ENCODE peak calls at places on chromosomes 16 and 17, in five cellular contexts. X is HepG2, E is NT2/D1, B is H1, W is GM12878. F is an unnamed sample.

GRCh38 chr16:57289391-57290257 is 5.2 kb upstream of the PLLP start:
- DNase-seq in X (no peak), E (no peak), B (no peak), W (no peak), F (no peak)

GRCh38 chr17:20989481-20989880 is 53.3 kb downstream of the USP22 start:
- DNase-seq in X (no peak), E (no peak), B (no peak), W (no peak), F (no peak)

GRCh38 chr17:9389116-9389515 is 186.5 kb downstream of the STX8 start:
- DNase-seq in X (peak), E (no peak), B (no peak), W (peak), F (no peak)

GRCh38 chr16:67910162-67910561 is 17.1 kb downstream of the PSKH1 start:
- DNase-seq in X (no peak), E (no peak), B (no peak), W (no peak), F (no peak)

GRCh38 chr17:77449908-77450741 is 309.4 kb downstream of the SEC14L1 start:
- DNase-seq in X (peak), E (no peak), B (peak), W (no peak), F (no peak)

GRCh38 chr17:15651583-15652110 is 32.1 kb upstream of the FBXW10B start:
- DNase-seq in X (peak), E (peak), B (no peak), W (peak), F (peak)

GRCh38 chr16:49484454-49484853 is 110.8 kb downstream of the C16orf78 start:
- DNase-seq in X (no peak), E (no peak), B (peak), W (no peak), F (peak)

GRCh38 chr16:9966569-9967157 is 215.6 kb downstream of the GRIN2A start:
- DNase-seq in X (peak), E (no peak), B (no peak), W (peak), F (no peak)

GRCh38 chr16:17362191-17362590 is 108.6 kb downstream of the XYLT1 start:
- DNase-seq in X (no peak), E (no peak), B (no peak), W (no peak), F (no peak)

GRCh38 chr16:20897897-20898296 is 2.3 kb downstream of the DCUN1D3 start:
- DNase-seq in X (no peak), E (no peak), B (no peak), W (no peak), F (no peak)

GRCh38 chr17:59746849-59747445 is 39.5 kb downstream of the VMP1 start:
- DNase-seq in X (peak), E (no peak), B (no peak), W (no peak), F (peak)

DNA sequence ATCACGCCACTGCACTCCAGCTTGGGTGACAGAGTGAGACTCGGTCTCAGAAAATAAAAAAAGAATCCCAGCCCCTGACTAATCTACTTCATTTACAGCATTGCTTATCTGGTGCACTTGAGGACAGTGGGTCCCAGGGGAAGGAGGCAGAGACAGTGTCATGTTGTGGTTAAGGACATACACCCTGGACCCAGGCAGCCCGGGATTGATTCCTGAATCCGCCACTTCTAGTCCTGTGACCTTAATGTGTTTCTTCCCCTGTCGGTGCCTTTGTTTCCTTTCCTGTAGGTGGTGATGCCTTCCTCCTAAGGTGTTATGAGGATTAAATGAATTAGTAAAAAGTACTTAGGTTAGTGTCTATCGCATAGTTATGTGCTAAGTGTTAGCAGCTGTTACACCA is 74.6 kb downstream of the RAB11FIP4 start:
- DNase-seq in X (no peak), E (no peak), B (no peak), W (no peak), F (no peak)
- TF ChIP-seq SUZ12 in X (no peak), E (no peak), B (no peak), W (no peak), F (no peak)

GRCh38 chr17:51588063-51588462 is 327.7 kb downstream of the UTP18 start:
- DNase-seq in X (no peak), E (no peak), B (no peak), W (no peak), F (no peak)

GRCh38 chr17:51580869-51581268 is 320.5 kb downstream of the UTP18 start:
- DNase-seq in X (no peak), E (no peak), B (no peak), W (no peak), F (no peak)

GRCh38 chr17:51590071-51590470 is 329.7 kb downstream of the UTP18 start:
- DNase-seq in X (no peak), E (no peak), B (no peak), W (no peak), F (no peak)

GRCh38 chr17:51585514-51586104 is 325.3 kb downstream of the UTP18 start:
- DNase-seq in X (peak), E (no peak), B (peak), W (no peak), F (peak)
- TF ChIP-seq SUZ12 in X (no peak), E (no peak), B (no peak), W (no peak), F (no peak)

DNA sequence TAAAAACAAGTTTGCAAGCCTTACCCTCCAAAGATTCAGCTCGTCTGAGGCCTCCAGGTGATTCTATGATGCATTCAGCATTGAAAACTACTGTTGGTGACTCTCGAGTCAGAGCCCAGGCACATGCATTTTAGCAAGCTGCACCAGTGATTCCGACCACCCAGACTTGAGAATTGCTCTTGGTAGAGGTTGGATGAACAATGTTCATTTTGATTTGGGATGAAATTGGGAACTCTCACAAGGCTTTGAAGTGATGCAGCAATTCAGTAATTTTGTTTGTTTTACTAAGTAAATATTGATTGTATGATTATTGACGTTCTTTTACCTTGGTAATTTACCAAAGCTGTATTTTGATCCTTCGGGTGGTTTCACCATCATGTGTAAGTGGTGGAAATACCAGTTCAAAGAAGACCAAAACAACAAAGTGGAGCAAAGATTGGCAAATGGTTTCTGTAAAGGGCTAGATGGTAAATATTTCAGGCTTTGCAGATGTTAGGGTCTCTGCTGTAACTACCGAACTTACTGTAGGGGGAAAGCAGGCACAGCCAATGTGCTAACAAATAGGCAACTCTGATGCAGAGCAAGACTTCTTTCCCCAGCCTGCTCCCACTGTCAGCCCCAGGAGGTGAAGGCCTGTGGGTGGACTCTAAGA is 11.8 kb downstream of the ALDH3A2 start:
- DNase-seq in X (peak), E (no peak), B (no peak), W (no peak), F (no peak)
- TF ChIP-seq SUZ12 in X (no peak), E (no peak), B (no peak), W (no peak), F (no peak)

DNA sequence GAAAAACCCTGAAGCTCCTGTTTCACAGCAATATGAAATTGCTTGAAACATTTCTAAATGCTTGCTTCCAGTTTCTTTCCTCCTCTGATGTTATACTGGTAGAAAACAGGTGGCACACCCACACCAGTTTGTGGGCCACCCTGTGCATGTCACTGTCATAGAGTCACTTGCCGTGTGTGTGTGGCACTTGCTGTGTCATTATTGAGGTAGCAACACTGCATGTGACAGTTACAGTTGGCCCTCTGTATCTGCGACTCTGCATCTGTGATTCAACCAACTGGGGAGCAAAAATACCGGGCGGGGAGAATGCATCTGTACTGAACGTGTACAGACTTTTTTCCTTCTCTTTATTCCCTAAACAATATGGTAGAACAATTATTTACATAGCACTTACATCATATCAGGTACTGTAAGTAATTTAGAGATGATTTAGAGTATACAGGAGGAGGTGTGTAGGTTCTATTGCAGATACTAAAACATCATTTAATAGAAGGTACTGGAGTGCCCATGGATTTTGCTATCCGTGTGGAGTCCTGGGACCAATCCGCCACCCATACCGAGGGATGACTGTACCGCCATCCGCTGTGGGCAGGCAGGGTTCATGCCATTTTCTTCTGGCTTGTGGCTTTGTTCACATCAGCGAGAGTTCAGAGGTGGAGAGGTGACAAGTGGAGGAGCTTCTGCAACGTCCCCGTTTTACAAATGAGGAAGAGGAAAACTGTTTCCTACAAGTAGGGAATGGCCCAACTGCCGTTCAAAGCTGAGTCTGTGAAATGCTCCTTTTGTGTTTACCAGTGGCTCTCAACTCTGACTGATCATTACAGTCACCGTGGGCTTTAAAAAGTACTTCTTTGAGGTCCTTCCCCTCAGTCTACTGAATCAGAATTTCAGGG is 373.7 kb downstream of the SNX29 start:
- DNase-seq in X (no peak), E (no peak), B (no peak), W (no peak), F (no peak)
- TF ChIP-seq SUZ12 in X (no peak), E (no peak), B (no peak), W (no peak), F (no peak)

DNA sequence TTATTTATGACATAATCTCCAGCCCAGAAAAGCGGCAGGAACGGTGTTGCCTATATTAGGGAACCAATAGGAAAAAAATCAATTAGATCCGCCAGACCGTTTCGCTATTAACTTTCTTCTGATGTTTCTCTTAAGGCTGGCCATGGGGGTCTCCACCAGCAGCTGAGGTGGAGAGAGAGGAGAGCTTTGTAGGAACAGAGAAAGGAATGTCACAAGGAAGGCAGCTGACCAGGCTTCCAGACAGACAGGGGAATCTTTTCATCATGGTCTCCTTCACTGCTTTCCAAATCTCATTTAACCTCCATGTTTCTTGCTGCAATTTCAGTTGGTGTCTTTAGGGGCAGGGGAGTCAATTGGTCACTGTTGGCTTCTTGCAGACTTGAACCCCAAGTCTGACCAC is 8.9 kb upstream of the SEZ6 start:
- DNase-seq in X (no peak), E (no peak), B (no peak), W (no peak), F (no peak)
- TF ChIP-seq SUZ12 in X (no peak), E (no peak), B (no peak), W (no peak), F (no peak)

GRCh38 chr17:1074886-1075665 is 78.1 kb downstream of the TIMM22 start:
- DNase-seq in X (no peak), E (no peak), B (no peak), W (no peak), F (no peak)
- TF ChIP-seq SUZ12 in X (no peak), E (no peak), B (no peak), W (no peak), F (no peak)

GRCh38 chr17:38416840-38417209 is 11.4 kb upstream of the ARHGAP23 start:
- DNase-seq in X (no peak), E (no peak), B (no peak), W (no peak), F (no peak)

GRCh38 chr17:38418069-38418692 is 10.1 kb upstream of the ARHGAP23 start:
- DNase-seq in X (no peak), E (no peak), B (no peak), W (no peak), F (no peak)

GRCh38 chr17:38418693-38419507 is 9.4 kb upstream of the ARHGAP23 start:
- DNase-seq in X (no peak), E (no peak), B (peak), W (no peak), F (peak)

GRCh38 chr17:38417210-38417951 is 10.9 kb upstream of the ARHGAP23 start:
- DNase-seq in X (no peak), E (no peak), B (no peak), W (no peak), F (no peak)

GRCh38 chr17:38415250-38416194 is 12.7 kb upstream of the ARHGAP23 start:
- DNase-seq in X (peak), E (no peak), B (peak), W (peak), F (peak)
- TF ChIP-seq SUZ12 in X (no peak), E (no peak), B (no peak), W (no peak), F (no peak)

GRCh38 chr17:44076716-44077594 is 6.4 kb downstream of the G6PC3 start:
- DNase-seq in X (peak), E (no peak), B (no peak), W (no peak), F (no peak)
- TF ChIP-seq SUZ12 in X (no peak), E (no peak), B (no peak), W (no peak), F (no peak)

DNA sequence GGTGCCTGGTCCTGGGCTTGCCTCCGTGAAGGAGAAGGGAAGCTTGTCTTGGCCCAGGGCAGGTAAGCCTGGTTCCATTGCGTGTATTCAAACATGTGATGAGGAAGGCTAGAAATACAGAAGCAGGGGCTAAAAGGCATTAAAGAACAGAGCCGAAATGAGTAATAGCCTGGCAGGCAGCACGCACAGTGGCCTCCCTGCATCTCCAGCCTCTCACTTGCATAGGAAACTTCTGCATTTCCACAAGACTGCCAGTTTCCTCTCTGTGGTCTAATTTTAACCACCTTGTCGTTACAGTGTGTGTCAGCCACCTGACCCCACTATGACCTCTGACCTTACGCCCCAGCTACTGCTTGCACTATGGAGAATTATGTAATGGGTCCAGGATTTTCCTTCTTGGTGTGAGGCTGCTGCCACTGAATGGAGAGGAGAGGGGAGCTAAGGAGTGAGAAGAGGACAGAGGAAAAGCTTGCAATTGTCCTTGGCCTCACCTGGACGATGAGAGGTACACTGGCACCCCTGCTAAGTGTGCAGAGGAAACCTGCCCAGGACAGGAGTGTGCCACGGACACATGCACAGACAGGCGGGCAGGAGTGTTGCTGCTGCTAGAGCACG is 32.8 kb downstream of the HIC1 start:
- DNase-seq in X (no peak), E (no peak), B (no peak), W (peak), F (no peak)
- TF ChIP-seq SUZ12 in X (no peak), E (no peak), B (no peak), W (no peak), F (no peak)

GRCh38 chr17:49434821-49435581 is 20.3 kb upstream of the PHB1 start:
- DNase-seq in X (peak), E (peak), B (peak), W (no peak), F (peak)
- TF ChIP-seq SUZ12 in X (no peak), E (no peak), B (no peak), W (no peak), F (no peak)